ENCODE peak calls at places on chromosome 22, in seven cellular contexts. J is fibroblast of the aortic adventitia; Y is epithelial cell of esophagus; A is kidney; K is CD8-positive, alpha-beta T cell; G is right lobe of liver; T is ovary. V is an unnamed sample.

GRCh38 chr22:28899199-28899853 is 16.0 kb downstream of the ZNRF3 start:
- DNase-seq in T (no peak), J (no peak), K (peak; percentile 8), A (no peak), G (no peak), Y (peak; percentile 72), V (peak; percentile 84)

GRCh38 chr22:26068571-26068970 is 100.7 kb upstream of the SEZ6L start:
- DNase-seq in J (no peak), K (no peak), A (no peak), G (no peak), T (no peak), Y (no peak), V (no peak)

GRCh38 chr22:36077261-36077660 is 48.6 kb upstream of the RBFOX2 start:
- DNase-seq in K (no peak), T (no peak), A (no peak), J (peak; percentile 46), Y (peak; percentile 33), G (no peak), V (no peak)

GRCh38 chr22:27641049-27641790 is 160.3 kb downstream of the MN1 start:
- DNase-seq in G (no peak), K (no peak), J (peak; percentile 17), A (no peak), T (no peak), Y (peak; percentile 96), V (no peak)

GRCh38 chr22:48574776-48575566 is 1252.7 kb downstream of the BRD1 start:
- DNase-seq in Y (no peak), G (no peak), A (peak; percentile 79), T (peak; percentile 84), K (no peak), J (no peak), V (no peak)

GRCh38 chr22:29994027-29994715 is 86.1 kb upstream of the HORMAD2 start:
- DNase-seq in K (no peak), J (peak; percentile 47), Y (peak; percentile 93), T (no peak), A (no peak), G (no peak), V (no peak)

GRCh38 chr22:35352214-35353111 is 28.4 kb upstream of the HMOX1 start:
- DNase-seq in J (no peak), K (no peak), T (no peak), G (peak; percentile 78), A (peak; percentile 92), Y (no peak), V (no peak)

GRCh38 chr22:30290679-30291333 is 1.5 kb upstream of the CASTOR1 start:
- DNase-seq in K (no peak), A (peak; percentile 96), G (peak; percentile 83), J (peak; percentile 71), T (peak; percentile 84), Y (peak; percentile 73), V (peak; percentile 90)

GRCh38 chr22:48321986-48322545 is 1505.6 kb downstream of the BRD1 start:
- DNase-seq in A (peak; percentile 48), G (no peak), K (no peak), Y (no peak), T (no peak), J (no peak), V (no peak)

GRCh38 chr22:24244144-24244787 is 616 bp downstream of the GGT5 start:
- DNase-seq in Y (no peak), G (no peak), T (peak; percentile 71), K (no peak), A (peak; percentile 85), J (peak; percentile 70), V (no peak)

GRCh38 chr22:48605125-48605524 is 1222.5 kb downstream of the BRD1 start:
- DNase-seq in J (no peak), A (no peak), K (no peak), Y (no peak), T (no peak), G (no peak), V (no peak)

GRCh38 chr22:47195156-47195675 is 432.8 kb downstream of the TBC1D22A start:
- DNase-seq in J (no peak), T (peak; percentile 9), A (peak; percentile 45), K (no peak), G (no peak), Y (no peak), V (no peak)

GRCh38 chr22:40289991-40290459 is 56.3 kb upstream of the ADSL start:
- DNase-seq in T (no peak), J (no peak), Y (no peak), A (no peak), K (peak; percentile 52), G (no peak), V (no peak)

GRCh38 chr22:25148149-25148691 is 51.4 kb upstream of the CRYBB3 start:
- DNase-seq in J (no peak), A (no peak), Y (no peak), T (no peak), K (no peak), G (peak; percentile 60), V (no peak)

GRCh38 chr22:40221055-40221414 is 43.3 kb downstream of the TNRC6B start:
- DNase-seq in Y (no peak), G (no peak), K (no peak), T (no peak), J (no peak), A (no peak), V (no peak)

GRCh38 chr22:31584804-31585160 is 77.2 kb downstream of the PISD start:
- DNase-seq in Y (no peak), T (no peak), J (no peak), K (no peak), A (no peak), G (no peak), V (no peak)

GRCh38 chr22:30206964-30207363 is 39.6 kb downstream of the LIF start:
- DNase-seq in K (no peak), Y (peak; percentile 92), T (no peak), J (peak; percentile 93), A (peak; percentile 85), G (peak; percentile 48), V (no peak)

GRCh38 chr22:29000225-29000556 is 61.4 kb downstream of the C22orf31 start:
- DNase-seq in T (no peak), A (no peak), Y (no peak), G (no peak), K (no peak), J (no peak), V (no peak)

GRCh38 chr22:28497188-28497587 is 182.5 kb downstream of the TTC28 start:
- DNase-seq in T (no peak), K (no peak), Y (no peak), J (no peak), A (no peak), G (no peak), V (no peak)

DNA sequence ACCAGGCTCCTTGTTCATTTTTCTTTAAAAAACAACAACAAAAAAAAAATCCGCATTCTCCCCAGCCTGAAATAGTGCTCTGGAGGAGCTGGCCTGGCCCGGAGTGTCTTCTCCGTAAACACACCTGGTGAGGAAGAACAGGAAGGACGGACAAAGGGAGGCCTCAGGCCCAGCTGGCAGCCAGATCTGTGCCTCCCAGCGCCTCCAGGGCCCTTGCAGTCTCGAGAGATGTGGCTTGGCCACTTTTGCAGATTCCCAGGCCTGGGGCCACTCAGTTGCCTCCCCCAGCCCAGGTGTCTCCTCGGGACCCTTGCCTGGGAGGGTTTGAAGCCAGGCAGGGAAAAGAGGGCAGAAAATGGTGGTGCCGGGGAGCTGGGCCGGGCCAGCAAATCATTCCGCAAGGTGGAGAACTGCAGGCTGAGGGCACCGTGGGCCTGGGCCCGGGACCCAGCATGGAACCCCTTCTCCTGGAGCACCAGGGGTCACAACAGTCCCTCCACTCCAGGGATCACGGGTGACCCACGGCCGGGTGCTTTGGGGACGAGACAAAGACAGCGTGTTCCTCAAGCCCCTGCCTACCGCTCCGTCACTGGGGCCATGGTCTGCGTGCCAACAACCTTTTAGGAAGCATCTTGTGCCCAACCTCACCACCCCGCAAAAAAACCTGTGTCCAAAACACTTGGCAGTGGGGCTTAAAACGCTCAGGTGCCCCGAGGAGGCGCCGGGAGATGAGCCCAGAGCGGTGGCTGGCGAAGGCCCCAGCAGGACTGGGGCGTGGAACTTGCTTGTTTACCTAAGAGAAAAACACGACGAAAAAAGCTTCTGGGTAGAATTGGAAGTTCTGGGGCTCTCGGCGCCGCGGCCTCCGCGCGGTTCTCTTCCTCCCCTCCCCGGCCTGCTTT is 67.1 kb upstream of the WNT7B start:
- DNase-seq in Y (peak; percentile 61), G (peak; percentile 52), T (peak; percentile 71), J (peak; percentile 45), K (no peak), A (peak; percentile 84), V (no peak)
- H3K4me3 ChIP-seq in Y (peak overlapping the region; percentile 54), G (peak overlapping the region; percentile 52), T (peak overlapping the region; percentile 54), J (peak overlapping the region; percentile 71), K (peak overlapping the region; percentile 53), A (peak overlapping the region; percentile 63), V (no peak overlapping the region)

DNA sequence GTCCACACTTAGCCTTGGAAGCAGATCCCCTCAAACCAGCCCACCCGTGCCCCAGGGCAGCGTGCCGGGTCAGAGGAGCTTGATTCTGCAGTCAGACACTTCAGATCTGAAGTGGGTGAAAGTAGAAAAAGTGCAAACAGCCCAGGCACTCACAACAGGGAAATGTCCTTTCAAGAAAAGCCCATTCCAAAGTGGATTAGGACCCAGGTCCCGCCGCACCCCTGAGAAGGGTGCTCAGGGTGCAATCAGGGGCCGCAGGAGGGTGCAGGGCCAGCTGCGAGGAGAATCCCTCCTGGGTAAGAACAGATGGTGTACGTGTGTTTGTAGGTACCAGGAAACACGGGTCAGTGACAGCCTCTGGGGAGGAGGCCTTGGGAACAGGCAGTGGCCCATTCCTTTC is 17.7 kb downstream of the ELFN2 start:
- DNase-seq in K (no peak), Y (no peak), T (no peak), G (no peak), A (no peak), J (no peak), V (no peak)
- H3K4me3 ChIP-seq in K (no peak overlapping the region), Y (no peak overlapping the region), T (no peak overlapping the region), G (no peak overlapping the region), A (no peak overlapping the region), J (no peak overlapping the region), V (no peak overlapping the region)

DNA sequence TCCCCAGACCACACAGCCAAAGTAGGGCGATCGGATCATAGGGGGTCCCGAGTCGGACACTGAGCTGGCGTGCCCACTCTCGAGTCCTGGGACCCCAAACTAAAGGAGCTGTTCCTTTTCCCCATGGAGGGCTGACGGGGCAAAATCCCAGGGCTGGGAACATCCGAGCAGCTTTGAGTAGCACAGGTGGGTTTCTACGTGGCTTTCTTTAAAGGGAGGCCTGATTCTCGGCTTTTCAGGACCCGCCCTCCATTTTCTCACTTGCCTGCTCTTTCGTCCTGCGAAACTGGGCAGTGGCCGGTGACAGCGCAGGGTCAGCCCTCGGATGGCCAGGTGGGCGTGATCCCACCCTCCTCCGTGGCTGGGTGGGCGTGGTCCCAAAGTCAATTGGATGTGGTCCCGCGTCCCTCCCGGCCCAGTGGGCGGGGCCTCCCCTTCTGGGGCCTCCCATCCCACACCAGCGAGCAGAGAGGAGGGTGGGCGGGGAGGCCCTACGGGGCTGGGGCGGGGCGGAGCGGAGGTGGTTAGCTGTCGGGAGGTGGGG is 17.5 kb upstream of the TXNRD2 start:
- DNase-seq in K (no peak), J (peak; percentile 56), Y (peak; percentile 65), A (peak; percentile 96), T (peak; percentile 89), G (peak; percentile 94), V (no peak)
- H3K4me3 ChIP-seq in K (no peak overlapping the region), J (peak overlapping the region; percentile 53), Y (peak overlapping the region; percentile 40), A (peak overlapping the region; percentile 51), T (peak overlapping the region; percentile 27), G (peak overlapping the region; percentile 27), V (no peak overlapping the region)

DNA sequence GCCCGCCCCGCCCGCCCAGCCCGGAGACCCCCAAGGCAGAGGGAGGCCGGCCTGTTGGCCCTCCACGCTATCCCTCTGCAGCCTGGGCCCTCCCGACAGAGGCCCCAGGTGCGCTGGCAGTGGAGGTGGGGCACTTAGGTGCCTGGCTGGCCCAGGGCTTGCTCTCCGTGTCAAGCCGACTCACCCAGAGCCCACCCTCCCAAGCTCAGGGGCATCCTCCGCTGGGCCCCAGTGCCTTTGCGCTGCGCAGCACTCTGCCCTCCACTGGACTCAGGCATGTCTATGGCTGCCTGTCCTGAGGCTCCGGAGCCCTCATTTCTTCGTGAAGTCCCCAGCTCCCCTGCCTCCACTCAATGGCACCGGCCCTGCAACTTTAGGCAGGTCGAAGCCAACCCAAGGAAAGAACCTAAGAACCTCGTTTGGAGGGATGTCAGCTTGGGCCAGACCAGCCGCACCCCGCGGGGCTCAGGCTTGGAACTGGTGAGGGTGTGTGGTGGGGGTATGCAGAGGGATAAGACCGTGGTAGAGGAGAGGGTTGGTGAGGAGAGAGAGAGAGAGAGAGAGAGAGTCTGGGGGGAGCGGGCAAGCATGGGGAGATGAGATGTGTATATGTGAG is 6.1 kb downstream of the SMIM45 start:
- DNase-seq in G (no peak), K (no peak), Y (no peak), A (no peak), T (no peak), J (no peak), V (no peak)
- H3K4me3 ChIP-seq in G (no peak overlapping the region), K (no peak overlapping the region), Y (peak overlapping the region; percentile 2), A (no peak overlapping the region), T (no peak overlapping the region), J (no peak overlapping the region), V (peak overlapping the region; percentile 27)